ENCODE peak calls at places on chromosome 1, in six cellular contexts. V is A549, I is HepG2, L is GM12878, M is K562, H is endothelial cell of umbilical vein. N is an unnamed sample.

GRCh38 chr1:56099766-56100165 is 479.6 kb downstream of the PLPP3 start:
- DNase-seq in M (no peak), V (no peak), I (no peak), L (no peak), H (no peak), N (no peak)

GRCh38 chr1:31476891-31477846 is 64.2 kb downstream of the SERINC2 start:
- DNase-seq in M (no peak), L (peak; percentile 77), V (no peak), I (no peak), H (no peak), N (peak; percentile 96)

GRCh38 chr1:155931332-155932038 is 2.7 kb downstream of the KHDC4 start:
- DNase-seq in M (no peak), H (no peak), I (no peak), L (no peak), V (no peak), N (no peak)

GRCh38 chr1:14095001-14095400 is 395.0 kb downstream of the PRDM2 start:
- DNase-seq in I (no peak), M (peak; percentile 60), H (no peak), V (no peak), L (no peak), N (peak; percentile 32)

GRCh38 chr1:33025180-33025569 is 11.5 kb downstream of the AK2 start:
- DNase-seq in L (no peak), H (no peak), I (no peak), V (no peak), M (no peak), N (no peak)

GRCh38 chr1:100396651-100397050 is 44.3 kb downstream of the CDC14A start:
- DNase-seq in M (no peak), H (no peak), L (no peak), V (no peak), I (no peak), N (no peak)

GRCh38 chr1:226602186-226603029 is 53.8 kb downstream of the STUM start:
- DNase-seq in L (no peak), M (no peak), I (no peak), H (no peak), V (no peak), N (no peak)

GRCh38 chr1:235865565-235866206 is 1.0 kb downstream of the LYST start:
- DNase-seq in L (no peak), H (no peak), I (no peak), M (no peak), V (no peak), N (no peak)

GRCh38 chr1:247387096-247387495 is 28.9 kb upstream of the NLRP3 start:
- DNase-seq in M (no peak), H (no peak), L (no peak), I (no peak), V (no peak), N (no peak)

GRCh38 chr1:97270508-97271307 is 549.1 kb downstream of the PTBP2 start:
- DNase-seq in M (no peak), V (no peak), L (no peak), I (no peak), H (peak; percentile 58), N (peak; percentile 18)

GRCh38 chr1:205374205-205375078 is 17.7 kb upstream of the KLHDC8A start:
- DNase-seq in I (no peak), L (no peak), V (peak; percentile 48), M (no peak), H (no peak), N (no peak)

GRCh38 chr1:172717722-172718455 is 59.0 kb downstream of the FASLG start:
- DNase-seq in H (no peak), L (no peak), I (peak; percentile 77), V (peak; percentile 79), M (peak; percentile 28), N (no peak)

GRCh38 chr1:24481843-24482610 is 20.6 kb upstream of the RCAN3 start:
- DNase-seq in H (no peak), V (no peak), M (no peak), L (no peak), I (no peak), N (peak; percentile 51)

GRCh38 chr1:6889875-6890480 is 104.7 kb downstream of the CAMTA1 start:
- DNase-seq in H (peak; percentile 82), V (peak; percentile 51), M (peak; percentile 53), L (no peak), I (peak; percentile 66), N (peak; percentile 56)

GRCh38 chr1:179786815-179787736 is 44.0 kb downstream of the FAM163A start:
- DNase-seq in V (no peak), I (no peak), L (no peak), M (no peak), H (no peak), N (no peak)

DNA sequence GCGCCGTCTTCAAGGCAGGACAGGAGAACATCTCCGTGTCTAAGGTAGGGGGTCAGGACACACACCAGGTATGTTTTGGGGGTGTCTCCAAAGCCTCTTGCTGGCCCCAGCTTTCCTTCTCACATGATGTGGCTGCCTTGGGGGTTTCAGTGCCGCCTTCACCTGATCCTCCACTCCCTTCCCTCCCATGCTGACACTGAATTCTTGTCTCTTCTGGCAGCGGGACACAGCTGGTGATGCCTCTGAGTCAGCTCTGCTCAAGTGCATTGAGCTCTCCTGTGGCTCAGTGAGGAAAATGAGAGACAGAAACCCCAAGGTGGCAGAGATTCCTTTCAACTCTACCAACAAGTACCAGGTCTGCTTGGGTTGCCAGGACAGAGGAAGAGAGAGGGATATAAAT is 13.5 kb downstream of the ATP1A2 start:
- DNase-seq in V (no peak), I (no peak), L (no peak), H (no peak), M (no peak), N (no peak)
- TF ChIP-seq MAX in V (no peak), I (no peak), L (no peak), H (no peak), M (no peak), N (no peak)

DNA sequence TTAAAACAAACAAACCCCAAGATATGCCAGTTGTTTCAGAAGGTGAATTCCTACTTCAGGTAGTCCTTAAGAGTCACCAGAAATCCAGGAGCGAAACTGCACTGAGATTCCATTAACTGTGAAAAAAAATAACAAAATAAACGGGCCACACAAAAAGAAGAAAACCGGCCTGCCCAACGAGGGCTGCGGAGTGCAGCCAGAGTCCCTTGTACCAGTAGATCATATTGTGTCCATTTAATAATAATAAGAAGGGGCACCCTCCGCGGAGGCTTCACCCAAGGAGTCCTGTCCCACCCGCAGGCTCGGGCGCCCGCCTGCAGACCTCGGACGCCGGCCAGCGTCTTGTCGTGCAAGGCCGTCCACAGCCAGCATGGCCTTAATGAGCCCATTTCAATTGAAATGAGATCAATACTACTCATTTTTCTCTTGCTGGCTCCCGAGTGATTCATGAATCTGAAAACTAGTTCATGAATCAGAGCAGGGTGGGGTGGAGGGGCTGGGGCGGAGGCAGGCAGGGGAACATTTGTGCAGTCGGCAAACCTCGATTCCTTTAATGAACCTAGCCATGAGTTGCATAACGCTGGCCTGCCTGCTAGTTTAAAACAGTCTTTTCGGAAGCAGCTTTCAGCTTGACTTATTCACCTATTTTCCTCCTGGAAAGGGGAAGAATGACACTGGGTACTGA is 113.1 kb upstream of the IRF2BP2 start:
- DNase-seq in H (peak; percentile 21), V (peak; percentile 65), M (peak; percentile 53), I (peak; percentile 82), L (no peak), N (peak; percentile 92)
- TF ChIP-seq MYC in H (no peak), V (no peak), M (no peak), I (no peak), L (no peak), N (no peak)

GRCh38 chr1:115978292-115978941 is 2.1 kb downstream of the SLC22A15 start:
- DNase-seq in M (no peak), V (no peak), L (no peak), H (no peak), I (no peak), N (peak; percentile 87)
- TF ChIP-seq MAX in M (no peak), V (no peak), L (no peak), H (no peak), I (no peak), N (no peak)

GRCh38 chr1:1434812-1435093 is 737 bp upstream of the VWA1 start:
- DNase-seq in H (no peak), V (no peak), L (no peak), I (no peak), M (no peak), N (no peak)

GRCh38 chr1:1433804-1434130 is 1.7 kb upstream of the VWA1 start:
- DNase-seq in M (no peak), V (no peak), H (peak; percentile 59), L (no peak), I (no peak), N (peak; percentile 47)

GRCh38 chr1:1435094-1435903 is at the start of gene VWA1:
- DNase-seq in M (peak; percentile 98), I (no peak), H (peak; percentile 50), V (peak; percentile 48), L (no peak), N (no peak)

GRCh38 chr1:1432951-1433803 is 2.3 kb upstream of the VWA1 start:
- DNase-seq in L (no peak), M (peak; percentile 84), H (no peak), I (peak; percentile 96), V (no peak), N (no peak)

DNA sequence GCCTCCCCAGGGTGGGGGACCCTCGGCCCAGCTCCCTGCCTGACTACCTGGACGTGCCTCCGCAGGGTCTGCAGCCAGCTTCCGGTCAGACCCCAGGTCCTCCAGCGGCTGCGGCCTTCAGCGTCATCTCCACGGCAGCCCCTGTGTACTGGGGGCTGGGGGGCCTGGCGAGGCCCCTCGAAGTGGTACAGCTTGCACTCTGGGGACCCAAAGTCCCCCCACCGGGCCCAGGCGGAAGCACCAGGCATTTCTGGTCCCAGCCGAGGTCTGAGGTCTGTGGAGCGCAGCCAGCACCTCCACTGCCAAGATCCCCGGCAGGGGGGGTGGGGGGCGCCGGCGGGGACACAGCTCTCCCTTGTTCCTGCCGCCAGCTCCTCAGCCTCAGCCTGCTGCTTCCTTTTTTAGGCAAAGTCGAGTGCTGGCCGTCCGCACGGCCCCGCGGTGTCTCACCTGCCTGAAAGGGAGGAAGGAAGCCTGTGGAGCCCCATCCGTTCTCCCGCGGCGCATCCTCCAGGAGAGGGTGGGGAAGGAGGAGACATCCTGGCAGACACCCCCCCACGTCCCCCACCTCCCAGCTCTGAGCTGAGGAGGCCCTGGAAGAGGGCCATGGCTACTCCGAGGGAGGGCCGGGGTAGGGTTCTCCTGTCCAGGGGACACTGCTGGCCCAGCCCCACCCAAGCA is 1.2 kb upstream of the VWA1 start:
- DNase-seq in H (no peak), M (peak; percentile 33), I (peak; percentile 53), L (no peak), V (no peak), N (no peak)
- TF ChIP-seq MYC in H (no peak), M (no peak), I (no peak), L (no peak), V (no peak), N (no peak)

GRCh38 chr1:200041337-200042118 is 14.0 kb downstream of the NR5A2 start:
- DNase-seq in H (peak; percentile 30), V (no peak), I (no peak), M (no peak), L (no peak), N (no peak)
- TF ChIP-seq MAX in H (no peak), V (no peak), I (no peak), M (no peak), L (no peak), N (no peak)